ENCODE peak calls at places on chromosomes 2 and 18, in eight cellular contexts. N, Y, S, Q, B, J, T and H are unnamed samples.

GRCh38 chr2:52074139-52074719 is 1042.3 kb upstream of the NRXN1 start:
- DNase-seq in B (no peak), T (no peak), S (no peak), J (no peak), N (no peak), Q (no peak), Y (no peak), H (no peak)

GRCh38 chr2:164560181-164560792 is 61.0 kb downstream of the GRB14 start:
- DNase-seq in S (peak), J (no peak), Y (no peak), B (peak), Q (no peak), T (no peak), N (no peak), H (no peak)

GRCh38 chr18:77106331-77106730 is 26.3 kb downstream of the MBP start:
- DNase-seq in T (no peak), B (no peak), N (peak), J (no peak), S (no peak), Q (no peak), Y (peak), H (no peak)

GRCh38 chr2:67984600-67984999 is 78.2 kb downstream of the C1D start:
- DNase-seq in T (no peak), B (no peak), Q (no peak), S (no peak), N (no peak), Y (no peak), J (no peak), H (no peak)

GRCh38 chr2:234951386-234952269 is at the start of gene SH3BP4:
- DNase-seq in N (no peak), Q (no peak), J (peak), B (no peak), T (peak), S (peak), Y (no peak), H (no peak)

GRCh38 chr18:49071365-49071764 is 120.6 kb upstream of the SMAD7 start:
- DNase-seq in Q (no peak), J (no peak), B (no peak), S (no peak), T (no peak), Y (no peak), N (no peak), H (no peak)

GRCh38 chr2:9145109-9145751 is 61.4 kb upstream of the ASAP2 start:
- DNase-seq in S (peak), J (no peak), Y (no peak), T (no peak), Q (no peak), N (no peak), B (no peak), H (no peak)

GRCh38 chr18:34729264-34729663 is 19.2 kb downstream of the DTNA start:
- DNase-seq in T (no peak), B (no peak), Q (no peak), S (peak), N (no peak), Y (no peak), J (peak), H (no peak)

GRCh38 chr18:13237641-13238040 is 19.1 kb downstream of the LDLRAD4 start:
- DNase-seq in N (no peak), Y (no peak), S (no peak), Q (no peak), B (no peak), T (no peak), J (no peak), H (no peak)

GRCh38 chr2:43033466-43034241 is 192.8 kb downstream of the ZFP36L2 start:
- DNase-seq in N (no peak), Y (no peak), S (no peak), T (no peak), Q (no peak), B (no peak), J (no peak), H (no peak)

GRCh38 chr2:239167766-239168444 is 232.9 kb downstream of the HDAC4 start:
- DNase-seq in N (no peak), T (peak), J (no peak), B (no peak), S (no peak), Q (no peak), Y (no peak), H (no peak)

GRCh38 chr2:2147024-2147900 is 183.8 kb downstream of the MYT1L start:
- DNase-seq in T (peak), B (no peak), J (no peak), Q (no peak), S (no peak), N (no peak), Y (no peak), H (peak)

GRCh38 chr2:236585966-236586365 is 16.3 kb downstream of the ACKR3 start:
- DNase-seq in Q (no peak), T (no peak), Y (no peak), B (no peak), S (no peak), N (no peak), J (no peak), H (no peak)

GRCh38 chr2:190432567-190433231 is 24.5 kb downstream of the MFSD6 start:
- DNase-seq in Q (no peak), S (no peak), J (no peak), T (no peak), B (no peak), N (no peak), Y (no peak), H (no peak)

GRCh38 chr2:216777637-216778273 is 82.1 kb downstream of the TNP1 start:
- DNase-seq in Q (peak), B (peak), N (no peak), S (peak), J (peak), T (no peak), Y (peak), H (no peak)

GRCh38 chr2:144390424-144391020 is 129.4 kb downstream of the ZEB2 start:
- DNase-seq in N (no peak), Q (no peak), T (no peak), B (no peak), J (no peak), Y (no peak), S (no peak), H (no peak)

GRCh38 chr18:39604836-39605235 is 2039.2 kb upstream of the CELF4 start:
- DNase-seq in Y (no peak), Q (no peak), T (no peak), J (no peak), N (no peak), S (peak), B (no peak), H (no peak)

GRCh38 chr18:22470511-22471181 is 52.9 kb upstream of the CTAGE1 start:
- DNase-seq in N (no peak), Y (no peak), Q (no peak), J (no peak), S (peak), B (peak), T (peak), H (no peak)

GRCh38 chr2:120912101-120912985 is 176.7 kb downstream of the GLI2 start:
- DNase-seq in T (peak), B (peak), N (no peak), S (peak), J (no peak), Y (no peak), Q (no peak), H (no peak)

GRCh38 chr2:96951125-96951654 is 35.2 kb downstream of the FAM178B start:
- DNase-seq in N (peak), T (peak), Q (peak), S (peak), Y (peak), J (peak), B (peak), H (peak)

GRCh38 chr2:169362346-169363026 is at the start of gene LRP2:
- DNase-seq in Q (no peak), Y (peak), S (no peak), B (peak), J (no peak), T (peak), N (peak), H (no peak)